ENCODE peak calls at places on chromosomes 2 and 18, in eight cellular contexts. One of them, this sample, is unnamed.

GRCh38 chr2:115678129-115678528 is 1235.7 kb downstream of the DPP10 start:
- DNase-seq in activated naive CD4-positive, alpha-beta T cell: no peak
- DNase-seq in GM10248: no peak
- DNase-seq in activated naive CD8-positive, alpha-beta T cell treated with anti-CD3 and anti-CD28 coated beads, Interleukin-2, amount 50 U/mL, for 16 hours: no peak
- DNase-seq in NCI-H2029 treated with DMSO at 0.1 percent for 48 hours: no peak
- DNase-seq in AG08396: no peak
- DNase-seq in T follicular helper cell: no peak
- DNase-seq in GM12892: no peak
- DNase-seq in this sample: no peak

GRCh38 chr2:125979886-125980285 is 676.1 kb upstream of the GYPC start:
- DNase-seq in T follicular helper cell: no peak
- DNase-seq in activated naive CD4-positive, alpha-beta T cell: no peak
- DNase-seq in AG08396: no peak
- DNase-seq in NCI-H2029 treated with DMSO at 0.1 percent for 48 hours: no peak
- DNase-seq in GM10248: no peak
- DNase-seq in activated naive CD8-positive, alpha-beta T cell treated with anti-CD3 and anti-CD28 coated beads, Interleukin-2, amount 50 U/mL, for 16 hours: no peak
- DNase-seq in GM12892: no peak
- DNase-seq in this sample: no peak

GRCh38 chr2:2579814-2580213 is 248.7 kb upstream of the MYT1L start:
- DNase-seq in AG08396: no peak
- DNase-seq in GM12892: no peak
- DNase-seq in T follicular helper cell: no peak
- DNase-seq in activated naive CD4-positive, alpha-beta T cell: no peak
- DNase-seq in activated naive CD8-positive, alpha-beta T cell treated with anti-CD3 and anti-CD28 coated beads, Interleukin-2, amount 50 U/mL, for 16 hours: no peak
- DNase-seq in GM10248: no peak
- DNase-seq in NCI-H2029 treated with DMSO at 0.1 percent for 48 hours: no peak
- DNase-seq in this sample: no peak

GRCh38 chr18:8468911-8469310 is 140.3 kb upstream of the RAB12 start:
- DNase-seq in T follicular helper cell: no peak
- DNase-seq in activated naive CD4-positive, alpha-beta T cell: no peak
- DNase-seq in GM10248: no peak
- DNase-seq in activated naive CD8-positive, alpha-beta T cell treated with anti-CD3 and anti-CD28 coated beads, Interleukin-2, amount 50 U/mL, for 16 hours: no peak
- DNase-seq in NCI-H2029 treated with DMSO at 0.1 percent for 48 hours: no peak
- DNase-seq in AG08396: no peak
- DNase-seq in GM12892: no peak
- DNase-seq in this sample: no peak

GRCh38 chr2:3108710-3109702 is 268.6 kb downstream of the EIPR1 start:
- DNase-seq in AG08396: no peak
- DNase-seq in NCI-H2029 treated with DMSO at 0.1 percent for 48 hours: no peak
- DNase-seq in GM10248: peak; percentile 11
- DNase-seq in T follicular helper cell: no peak
- DNase-seq in activated naive CD4-positive, alpha-beta T cell: no peak
- DNase-seq in GM12892: no peak
- DNase-seq in activated naive CD8-positive, alpha-beta T cell treated with anti-CD3 and anti-CD28 coated beads, Interleukin-2, amount 50 U/mL, for 16 hours: no peak
- DNase-seq in this sample: no peak

GRCh38 chr2:43848174-43848573 is 9.4 kb downstream of the ABCG8 start:
- DNase-seq in GM10248: peak; percentile 16
- DNase-seq in activated naive CD8-positive, alpha-beta T cell treated with anti-CD3 and anti-CD28 coated beads, Interleukin-2, amount 50 U/mL, for 16 hours: no peak
- DNase-seq in GM12892: no peak
- DNase-seq in T follicular helper cell: no peak
- DNase-seq in NCI-H2029 treated with DMSO at 0.1 percent for 48 hours: no peak
- DNase-seq in AG08396: no peak
- DNase-seq in activated naive CD4-positive, alpha-beta T cell: no peak
- DNase-seq in this sample: no peak

GRCh38 chr2:216335252-216335651 is 37.0 kb downstream of the MARCHF4 start:
- DNase-seq in AG08396: no peak
- DNase-seq in activated naive CD8-positive, alpha-beta T cell treated with anti-CD3 and anti-CD28 coated beads, Interleukin-2, amount 50 U/mL, for 16 hours: no peak
- DNase-seq in T follicular helper cell: no peak
- DNase-seq in activated naive CD4-positive, alpha-beta T cell: no peak
- DNase-seq in NCI-H2029 treated with DMSO at 0.1 percent for 48 hours: no peak
- DNase-seq in GM12892: no peak
- DNase-seq in GM10248: no peak
- DNase-seq in this sample: no peak

GRCh38 chr2:218981390-218982311 is 3.3 kb downstream of the FEV start:
- DNase-seq in T follicular helper cell: peak; percentile 21
- DNase-seq in activated naive CD4-positive, alpha-beta T cell: peak; percentile 9
- DNase-seq in GM10248: no peak
- DNase-seq in NCI-H2029 treated with DMSO at 0.1 percent for 48 hours: no peak
- DNase-seq in GM12892: peak; percentile 10
- DNase-seq in AG08396: no peak
- DNase-seq in activated naive CD8-positive, alpha-beta T cell treated with anti-CD3 and anti-CD28 coated beads, Interleukin-2, amount 50 U/mL, for 16 hours: no peak
- DNase-seq in this sample: peak; percentile 40

GRCh38 chr2:109563294-109563693 is 50.5 kb downstream of the SEPTIN10 start:
- DNase-seq in GM12892: no peak
- DNase-seq in activated naive CD8-positive, alpha-beta T cell treated with anti-CD3 and anti-CD28 coated beads, Interleukin-2, amount 50 U/mL, for 16 hours: no peak
- DNase-seq in GM10248: no peak
- DNase-seq in NCI-H2029 treated with DMSO at 0.1 percent for 48 hours: no peak
- DNase-seq in activated naive CD4-positive, alpha-beta T cell: no peak
- DNase-seq in AG08396: no peak
- DNase-seq in T follicular helper cell: no peak
- DNase-seq in this sample: no peak

GRCh38 chr2:16713011-16713423 is 47.4 kb upstream of the CYRIA start:
- DNase-seq in activated naive CD8-positive, alpha-beta T cell treated with anti-CD3 and anti-CD28 coated beads, Interleukin-2, amount 50 U/mL, for 16 hours: no peak
- DNase-seq in GM10248: no peak
- DNase-seq in T follicular helper cell: no peak
- DNase-seq in activated naive CD4-positive, alpha-beta T cell: no peak
- DNase-seq in AG08396: no peak
- DNase-seq in NCI-H2029 treated with DMSO at 0.1 percent for 48 hours: no peak
- DNase-seq in GM12892: no peak
- DNase-seq in this sample: no peak

GRCh38 chr2:102522169-102522568 is 49.1 kb downstream of the SLC9A4 start:
- DNase-seq in T follicular helper cell: no peak
- DNase-seq in GM12892: no peak
- DNase-seq in activated naive CD4-positive, alpha-beta T cell: no peak
- DNase-seq in GM10248: no peak
- DNase-seq in AG08396: no peak
- DNase-seq in NCI-H2029 treated with DMSO at 0.1 percent for 48 hours: no peak
- DNase-seq in activated naive CD8-positive, alpha-beta T cell treated with anti-CD3 and anti-CD28 coated beads, Interleukin-2, amount 50 U/mL, for 16 hours: no peak
- DNase-seq in this sample: no peak

GRCh38 chr2:201779996-201780673 is 598 bp downstream of the ALS2 start:
- DNase-seq in activated naive CD8-positive, alpha-beta T cell treated with anti-CD3 and anti-CD28 coated beads, Interleukin-2, amount 50 U/mL, for 16 hours: no peak
- DNase-seq in T follicular helper cell: no peak
- DNase-seq in NCI-H2029 treated with DMSO at 0.1 percent for 48 hours: no peak
- DNase-seq in activated naive CD4-positive, alpha-beta T cell: peak; percentile 13
- DNase-seq in GM10248: peak; percentile 12
- DNase-seq in AG08396: peak; percentile 30
- DNase-seq in GM12892: no peak
- DNase-seq in this sample: no peak

GRCh38 chr18:57887984-57888383 is 84.9 kb upstream of the ATP8B1 start:
- DNase-seq in GM12892: no peak
- DNase-seq in AG08396: no peak
- DNase-seq in GM10248: no peak
- DNase-seq in T follicular helper cell: no peak
- DNase-seq in activated naive CD8-positive, alpha-beta T cell treated with anti-CD3 and anti-CD28 coated beads, Interleukin-2, amount 50 U/mL, for 16 hours: no peak
- DNase-seq in NCI-H2029 treated with DMSO at 0.1 percent for 48 hours: no peak
- DNase-seq in activated naive CD4-positive, alpha-beta T cell: no peak
- DNase-seq in this sample: no peak

GRCh38 chr2:3738454-3738853 is 35.1 kb downstream of the DCDC2C start:
- DNase-seq in NCI-H2029 treated with DMSO at 0.1 percent for 48 hours: no peak
- DNase-seq in GM12892: no peak
- DNase-seq in activated naive CD8-positive, alpha-beta T cell treated with anti-CD3 and anti-CD28 coated beads, Interleukin-2, amount 50 U/mL, for 16 hours: no peak
- DNase-seq in AG08396: no peak
- DNase-seq in GM10248: no peak
- DNase-seq in activated naive CD4-positive, alpha-beta T cell: no peak
- DNase-seq in T follicular helper cell: no peak
- DNase-seq in this sample: no peak

GRCh38 chr2:221198309-221198708 is 373.8 kb downstream of the EPHA4 start:
- DNase-seq in activated naive CD4-positive, alpha-beta T cell: no peak
- DNase-seq in T follicular helper cell: no peak
- DNase-seq in GM12892: no peak
- DNase-seq in NCI-H2029 treated with DMSO at 0.1 percent for 48 hours: no peak
- DNase-seq in GM10248: no peak
- DNase-seq in AG08396: no peak
- DNase-seq in activated naive CD8-positive, alpha-beta T cell treated with anti-CD3 and anti-CD28 coated beads, Interleukin-2, amount 50 U/mL, for 16 hours: no peak
- DNase-seq in this sample: no peak

GRCh38 chr2:147346142-147346541 is 498.7 kb upstream of the ACVR2A start:
- DNase-seq in activated naive CD4-positive, alpha-beta T cell: no peak
- DNase-seq in activated naive CD8-positive, alpha-beta T cell treated with anti-CD3 and anti-CD28 coated beads, Interleukin-2, amount 50 U/mL, for 16 hours: no peak
- DNase-seq in T follicular helper cell: no peak
- DNase-seq in NCI-H2029 treated with DMSO at 0.1 percent for 48 hours: no peak
- DNase-seq in GM10248: no peak
- DNase-seq in AG08396: no peak
- DNase-seq in GM12892: no peak
- DNase-seq in this sample: no peak

GRCh38 chr18:78408623-78409022 is 571.0 kb upstream of the SALL3 start:
- DNase-seq in AG08396: no peak
- DNase-seq in GM12892: no peak
- DNase-seq in activated naive CD8-positive, alpha-beta T cell treated with anti-CD3 and anti-CD28 coated beads, Interleukin-2, amount 50 U/mL, for 16 hours: no peak
- DNase-seq in NCI-H2029 treated with DMSO at 0.1 percent for 48 hours: no peak
- DNase-seq in activated naive CD4-positive, alpha-beta T cell: no peak
- DNase-seq in GM10248: no peak
- DNase-seq in T follicular helper cell: no peak
- DNase-seq in this sample: no peak

GRCh38 chr2:15748736-15749323 is 157.2 kb downstream of the DDX1 start:
- DNase-seq in GM10248: peak; percentile 63
- DNase-seq in activated naive CD8-positive, alpha-beta T cell treated with anti-CD3 and anti-CD28 coated beads, Interleukin-2, amount 50 U/mL, for 16 hours: no peak
- DNase-seq in activated naive CD4-positive, alpha-beta T cell: no peak
- DNase-seq in AG08396: no peak
- DNase-seq in T follicular helper cell: no peak
- DNase-seq in GM12892: no peak
- DNase-seq in NCI-H2029 treated with DMSO at 0.1 percent for 48 hours: no peak
- DNase-seq in this sample: peak; percentile 37

GRCh38 chr2:11669454-11670291 is at the start of gene NTSR2:
- DNase-seq in activated naive CD4-positive, alpha-beta T cell: no peak
- DNase-seq in GM10248: no peak
- DNase-seq in GM12892: no peak
- DNase-seq in T follicular helper cell: no peak
- DNase-seq in AG08396: peak; percentile 88
- DNase-seq in NCI-H2029 treated with DMSO at 0.1 percent for 48 hours: no peak
- DNase-seq in activated naive CD8-positive, alpha-beta T cell treated with anti-CD3 and anti-CD28 coated beads, Interleukin-2, amount 50 U/mL, for 16 hours: no peak
- DNase-seq in this sample: peak; percentile 73

GRCh38 chr2:207765960-207766582 is 3.6 kb downstream of the FZD5 start:
- DNase-seq in GM12892: no peak
- DNase-seq in T follicular helper cell: no peak
- DNase-seq in AG08396: no peak
- DNase-seq in GM10248: no peak
- DNase-seq in activated naive CD8-positive, alpha-beta T cell treated with anti-CD3 and anti-CD28 coated beads, Interleukin-2, amount 50 U/mL, for 16 hours: no peak
- DNase-seq in activated naive CD4-positive, alpha-beta T cell: no peak
- DNase-seq in NCI-H2029 treated with DMSO at 0.1 percent for 48 hours: no peak
- DNase-seq in this sample: no peak

GRCh38 chr2:149388120-149388816 is 57.9 kb downstream of the LYPD6 start:
- DNase-seq in activated naive CD4-positive, alpha-beta T cell: no peak
- DNase-seq in AG08396: no peak
- DNase-seq in GM12892: no peak
- DNase-seq in GM10248: no peak
- DNase-seq in NCI-H2029 treated with DMSO at 0.1 percent for 48 hours: no peak
- DNase-seq in T follicular helper cell: no peak
- DNase-seq in activated naive CD8-positive, alpha-beta T cell treated with anti-CD3 and anti-CD28 coated beads, Interleukin-2, amount 50 U/mL, for 16 hours: no peak
- DNase-seq in this sample: no peak

GRCh38 chr2:238866656-238867277 is 18.9 kb downstream of the TWIST2 start:
- DNase-seq in GM12892: no peak
- DNase-seq in activated naive CD4-positive, alpha-beta T cell: no peak
- DNase-seq in activated naive CD8-positive, alpha-beta T cell treated with anti-CD3 and anti-CD28 coated beads, Interleukin-2, amount 50 U/mL, for 16 hours: no peak
- DNase-seq in T follicular helper cell: no peak
- DNase-seq in AG08396: no peak
- DNase-seq in GM10248: no peak
- DNase-seq in NCI-H2029 treated with DMSO at 0.1 percent for 48 hours: no peak
- DNase-seq in this sample: no peak

GRCh38 chr2:16617282-16618266 is 48.1 kb downstream of the CYRIA start:
- DNase-seq in NCI-H2029 treated with DMSO at 0.1 percent for 48 hours: no peak
- DNase-seq in GM10248: no peak
- DNase-seq in GM12892: no peak
- DNase-seq in activated naive CD4-positive, alpha-beta T cell: no peak
- DNase-seq in AG08396: peak; percentile 43
- DNase-seq in activated naive CD8-positive, alpha-beta T cell treated with anti-CD3 and anti-CD28 coated beads, Interleukin-2, amount 50 U/mL, for 16 hours: no peak
- DNase-seq in T follicular helper cell: no peak
- DNase-seq in this sample: peak; percentile 62

GRCh38 chr2:101305492-101306123 is 2.9 kb downstream of the RNF149 start:
- DNase-seq in NCI-H2029 treated with DMSO at 0.1 percent for 48 hours: no peak
- DNase-seq in activated naive CD4-positive, alpha-beta T cell: no peak
- DNase-seq in AG08396: peak; percentile 49
- DNase-seq in GM12892: no peak
- DNase-seq in activated naive CD8-positive, alpha-beta T cell treated with anti-CD3 and anti-CD28 coated beads, Interleukin-2, amount 50 U/mL, for 16 hours: no peak
- DNase-seq in GM10248: no peak
- DNase-seq in T follicular helper cell: no peak
- DNase-seq in this sample: no peak

GRCh38 chr2:62091471-62091870 is 104.4 kb upstream of the B3GNT2 start:
- DNase-seq in activated naive CD4-positive, alpha-beta T cell: no peak
- DNase-seq in AG08396: no peak
- DNase-seq in GM10248: no peak
- DNase-seq in NCI-H2029 treated with DMSO at 0.1 percent for 48 hours: no peak
- DNase-seq in activated naive CD8-positive, alpha-beta T cell treated with anti-CD3 and anti-CD28 coated beads, Interleukin-2, amount 50 U/mL, for 16 hours: no peak
- DNase-seq in GM12892: no peak
- DNase-seq in T follicular helper cell: no peak
- DNase-seq in this sample: no peak

GRCh38 chr2:9753276-9753600 is 90.0 kb upstream of the TAF1B start:
- DNase-seq in AG08396: peak; percentile 86
- DNase-seq in activated naive CD4-positive, alpha-beta T cell: no peak
- DNase-seq in GM12892: peak; percentile 59
- DNase-seq in T follicular helper cell: no peak
- DNase-seq in activated naive CD8-positive, alpha-beta T cell treated with anti-CD3 and anti-CD28 coated beads, Interleukin-2, amount 50 U/mL, for 16 hours: no peak
- DNase-seq in GM10248: peak; percentile 79
- DNase-seq in NCI-H2029 treated with DMSO at 0.1 percent for 48 hours: no peak
- DNase-seq in this sample: no peak

This sample was measured in body of pancreas.